ENCODE peak calls at places on chromosomes 7 and 10, in five cellular contexts. J is brain microvascular endothelial cell, Z is GM20000, D is uterus, T is heart left ventricle. X is an unnamed sample.
A peak's percentile ranks its signal among the peaks of the same experiment; 100 is the strongest.

GRCh38 chr7:150940446-150941102 is 37.5 kb downstream of the KCNH2 start:
- DNase-seq in T (no peak), J (no peak), Z (no peak), D (no peak), X (no peak)

GRCh38 chr10:67884842-67885680 is 605 bp downstream of the SIRT1 start:
- DNase-seq in T (peak; percentile 87), J (peak; percentile 45), D (peak; percentile 71), Z (peak; percentile 88), X (peak; percentile 83)

GRCh38 chr7:45653209-45653907 is 79.2 kb downstream of the ADCY1 start:
- DNase-seq in D (no peak), T (no peak), Z (no peak), J (no peak), X (no peak)

GRCh38 chr7:108134486-108134885 is 4.3 kb upstream of the LAMB4 start:
- DNase-seq in D (no peak), Z (no peak), T (no peak), J (no peak), X (no peak)

GRCh38 chr10:75773139-75773801 is 341.8 kb downstream of the LRMDA start:
- DNase-seq in T (no peak), Z (no peak), J (peak; percentile 85), D (peak; percentile 27), X (peak; percentile 4)

GRCh38 chr10:77406764-77407430 is 230.7 kb downstream of the KCNMA1 start:
- DNase-seq in D (no peak), T (no peak), J (no peak), Z (no peak), X (no peak)

GRCh38 chr7:86978804-86979506 is 80.5 kb downstream of the ELAPOR2 start:
- DNase-seq in T (no peak), J (no peak), Z (peak; percentile 51), D (no peak), X (no peak)

GRCh38 chr10:70145666-70146488 is 623 bp downstream of the TYSND1 start:
- DNase-seq in J (peak; percentile 51), Z (peak; percentile 91), T (peak; percentile 68), D (peak; percentile 55), X (peak; percentile 54)

GRCh38 chr7:318476-319266 is 28.7 kb downstream of the FOXL3 start:
- DNase-seq in J (no peak), T (no peak), Z (no peak), D (no peak), X (no peak)

GRCh38 chr7:28705350-28705749 is 252.8 kb downstream of the TRIL start:
- DNase-seq in Z (peak; percentile 46), T (no peak), J (no peak), D (no peak), X (no peak)

GRCh38 chr7:35908305-35909223 is 107.7 kb downstream of the SEPTIN7 start:
- DNase-seq in D (peak; percentile 29), T (no peak), J (no peak), Z (no peak), X (no peak)

DNA sequence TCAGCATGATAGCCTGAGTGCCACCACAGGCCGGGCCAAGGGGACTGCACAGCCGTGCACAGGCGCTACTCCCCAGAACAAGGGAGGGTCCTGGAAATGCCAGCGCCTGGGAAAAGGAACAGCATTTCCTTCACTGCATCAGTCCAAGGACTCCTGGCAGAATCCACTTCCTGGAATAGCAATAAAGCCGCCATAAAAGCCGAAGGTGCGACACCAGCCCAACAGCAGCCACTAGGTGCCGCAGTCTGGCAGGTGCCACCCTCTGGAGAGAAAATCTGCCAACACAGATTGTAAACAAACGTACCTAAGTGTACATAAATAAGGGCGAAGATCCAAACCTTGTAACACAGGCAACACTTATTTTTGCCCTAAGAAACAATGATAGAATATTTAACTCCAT is 22.3 kb downstream of the VOPP1 start:
- DNase-seq in Z (no peak), T (no peak), J (no peak), D (no peak), X (no peak)
- TF ChIP-seq CTCF in Z (no peak), T (peak; percentile 37), J (no peak), D (peak; percentile 9), X (no peak)

DNA sequence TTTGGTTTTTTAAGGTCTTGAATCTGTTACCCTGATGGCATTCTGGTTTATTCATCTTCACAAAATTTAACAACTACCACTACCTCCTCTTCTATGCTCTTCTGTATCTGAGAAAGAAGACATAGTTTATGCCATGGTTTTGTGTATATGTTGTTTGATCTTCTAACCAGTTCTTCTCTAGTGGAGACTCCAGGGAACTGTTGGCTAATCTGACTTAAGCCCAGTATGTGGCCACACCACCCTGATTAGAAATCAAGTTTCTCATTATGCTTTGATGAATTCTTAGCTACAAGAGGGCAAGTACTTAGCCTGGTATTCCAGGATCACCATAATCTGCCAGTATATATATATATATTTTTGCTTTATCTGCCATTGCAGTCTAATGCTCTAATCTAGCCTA is 99.5 kb upstream of the MXI1 start:
- DNase-seq in J (no peak), D (no peak), Z (no peak), T (no peak), X (no peak)
- TF ChIP-seq CTCF in J (no peak), D (no peak), Z (no peak), T (no peak), X (no peak)

DNA sequence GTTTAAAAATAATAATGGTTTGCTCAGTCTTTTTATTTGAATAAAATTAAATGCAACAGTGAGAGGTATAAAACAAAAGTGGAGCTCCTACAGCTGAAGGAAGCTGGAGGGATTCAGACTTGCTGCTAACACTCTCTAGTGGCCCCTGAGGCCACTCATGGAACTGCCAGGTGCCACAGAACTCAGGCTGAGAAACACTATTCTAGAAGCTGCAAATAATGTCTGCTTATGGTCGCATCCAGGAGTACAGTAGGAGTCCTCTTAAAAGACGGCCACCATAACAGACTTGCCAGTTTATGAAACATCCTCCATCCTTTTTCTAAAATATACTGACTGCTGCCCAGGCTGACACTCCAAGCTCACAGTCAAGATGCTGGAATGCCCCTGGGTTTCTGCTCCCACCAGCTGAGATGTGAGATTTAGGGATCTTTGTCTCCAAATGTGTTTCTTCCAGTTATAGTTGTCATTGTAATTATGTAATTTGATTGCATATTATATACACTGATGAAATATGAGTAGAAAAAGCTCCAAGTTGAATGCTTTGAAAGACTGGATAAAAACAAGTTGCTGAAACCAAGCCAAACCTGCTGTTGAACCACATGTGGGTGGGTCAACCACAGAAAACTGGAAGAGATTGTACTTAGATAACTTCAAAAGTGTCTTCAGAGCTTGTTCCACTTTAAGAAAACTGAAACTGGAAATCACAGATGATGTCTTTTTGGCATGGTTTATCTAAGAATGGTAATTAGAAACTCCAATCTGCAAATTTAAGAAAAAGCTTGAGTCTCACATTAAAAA is 213.7 kb upstream of the AOAH start:
- DNase-seq in D (no peak), T (no peak), J (no peak), Z (no peak), X (no peak)
- TF ChIP-seq CTCF in D (no peak), T (no peak), J (no peak), Z (no peak), X (no peak)

DNA sequence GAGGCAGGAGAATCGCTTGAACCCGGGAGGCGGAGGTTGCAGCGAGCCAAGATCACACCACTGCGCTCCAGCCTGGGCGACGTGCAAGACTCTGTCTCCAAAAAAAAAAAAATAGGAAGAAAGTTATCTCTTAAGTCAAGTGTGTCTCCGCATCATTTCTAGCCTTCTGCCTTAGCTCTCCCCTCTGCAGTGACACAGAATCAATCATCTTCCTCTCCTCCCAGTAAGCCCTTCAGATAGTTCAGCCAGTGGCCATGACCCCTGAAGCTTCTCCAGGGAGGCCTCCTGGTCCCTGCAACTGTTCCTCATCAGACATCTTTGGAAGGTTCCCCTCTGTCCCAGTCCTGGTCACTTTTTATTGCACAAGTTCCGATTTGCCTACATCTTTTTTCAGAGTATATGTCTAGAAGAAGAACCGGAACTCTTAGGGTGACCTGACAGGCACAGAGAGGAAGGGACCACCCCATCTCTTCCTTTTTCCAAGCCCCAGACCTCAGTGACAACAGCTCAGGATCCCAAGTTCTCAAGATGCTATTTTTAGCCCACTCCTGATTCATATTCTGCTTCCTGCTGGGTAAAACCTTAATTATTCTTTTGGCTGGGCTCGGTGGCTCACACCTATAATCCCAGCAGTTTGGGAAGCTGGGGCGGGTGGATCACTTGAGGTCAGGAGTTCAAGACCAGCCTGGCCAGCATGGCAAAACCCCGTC is 6.6 kb upstream of the RHBDD2 start:
- DNase-seq in J (no peak), Z (no peak), T (no peak), D (no peak), X (no peak)
- TF ChIP-seq CTCF in J (no peak), Z (no peak), T (no peak), D (no peak), X (no peak)

DNA sequence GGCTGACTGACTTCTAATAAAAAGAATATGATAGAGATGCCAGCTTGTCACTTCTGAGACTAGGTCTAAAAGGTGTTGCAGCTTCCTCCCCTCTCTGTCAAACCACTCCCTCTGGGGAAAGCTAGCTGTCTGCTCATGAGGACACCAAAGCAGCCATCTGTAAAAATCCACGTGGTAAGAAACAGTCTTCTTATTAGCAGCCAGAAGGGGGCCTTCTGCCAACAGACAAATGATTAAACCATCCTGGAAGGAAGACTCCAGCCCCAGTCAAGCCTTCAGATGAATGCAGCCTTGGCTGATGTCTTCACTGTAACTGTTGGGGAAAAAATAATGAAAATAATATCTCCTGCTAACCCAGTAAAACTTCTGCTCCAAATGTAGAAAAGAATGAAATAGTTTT is 41.9 kb upstream of the DAGLB start:
- DNase-seq in Z (no peak), T (no peak), D (no peak), J (no peak), X (no peak)
- TF ChIP-seq CTCF in Z (no peak), T (no peak), D (no peak), J (peak; percentile 11), X (no peak)

DNA sequence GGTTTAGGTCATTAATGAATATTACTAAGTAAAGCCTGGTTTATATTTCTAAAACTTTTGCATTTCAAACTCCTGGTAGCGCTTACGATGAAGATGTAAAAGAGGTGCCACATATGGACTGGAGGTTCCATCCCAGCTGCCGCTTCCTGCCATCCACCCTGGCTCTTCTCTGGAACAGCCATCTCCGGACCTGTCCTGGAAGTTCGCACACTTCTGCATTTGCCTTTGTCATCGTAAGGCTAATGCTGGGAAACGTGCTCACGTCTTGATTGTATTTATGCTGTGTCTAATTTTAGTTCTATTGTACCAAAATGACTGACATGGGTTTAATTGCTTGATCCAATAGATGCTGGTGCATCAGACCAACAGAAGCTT is 103.1 kb downstream of the HIPK2 start:
- DNase-seq in Z (no peak), J (no peak), D (no peak), T (no peak), X (no peak)
- TF ChIP-seq CTCF in Z (no peak), J (no peak), D (no peak), T (no peak), X (no peak)

GRCh38 chr10:78408671-78409472 is 375.2 kb downstream of the RPS24 start:
- DNase-seq in Z (no peak), J (no peak), T (peak; percentile 82), D (peak; percentile 82), X (peak; percentile 44)
- TF ChIP-seq CTCF in Z (no peak), J (no peak), T (no peak), D (no peak), X (no peak)

DNA sequence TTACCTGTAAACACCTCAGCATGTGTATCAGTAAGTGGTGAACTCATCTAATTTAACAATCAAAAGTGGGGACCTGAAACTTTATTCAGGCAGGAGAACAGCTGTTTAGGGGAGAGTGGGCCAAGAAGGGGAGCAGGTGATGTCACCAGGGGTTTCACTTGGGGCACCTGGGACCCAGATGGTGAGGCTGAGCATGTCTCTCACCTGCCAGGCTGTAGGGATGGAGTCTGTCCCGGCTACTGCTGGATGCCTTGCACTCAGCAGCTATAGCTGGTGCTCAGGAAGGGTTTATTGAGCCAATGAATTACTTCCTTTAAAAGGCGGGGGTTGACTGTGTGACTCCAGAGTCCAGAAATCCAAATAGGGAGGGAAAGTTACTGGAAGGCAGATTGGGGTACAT is 23.0 kb downstream of the CDH23 start:
- DNase-seq in Z (no peak), T (peak; percentile 2), D (no peak), J (no peak), X (no peak)
- TF ChIP-seq CTCF in Z (no peak), T (no peak), D (no peak), J (no peak), X (no peak)

X was measured in AG10803.